ENCODE peak calls at places on chromosomes 13 and 19, in five cellular contexts. G, O, Z, I and N are unnamed samples.

GRCh38 chr13:98014766-98015165 is 61.3 kb downstream of the IPO5 start:
- DNase-seq in G (no peak), O (no peak), Z (no peak), I (no peak), N (no peak)

GRCh38 chr13:112994084-112994780 is 25.2 kb downstream of the MCF2L start:
- DNase-seq in G (no peak), O (peak; percentile 75), Z (no peak), I (no peak), N (no peak)

GRCh38 chr13:50576156-50576555 is 267.3 kb downstream of the DLEU7 start:
- DNase-seq in G (no peak), O (no peak), Z (no peak), I (no peak), N (no peak)

GRCh38 chr19:38417544-38418506 is 8.2 kb downstream of the RASGRP4 start:
- DNase-seq in G (peak; percentile 66), O (no peak), Z (peak; percentile 80), I (no peak), N (peak; percentile 59)

GRCh38 chr19:38049105-38049649 is 142.2 kb downstream of the SIPA1L3 start:
- DNase-seq in G (no peak), O (no peak), Z (no peak), I (no peak), N (peak; percentile 47)

GRCh38 chr19:52248256-52248655 is 21.1 kb upstream of the ZNF766 start:
- DNase-seq in G (peak; percentile 16), O (no peak), Z (no peak), I (peak; percentile 40), N (no peak)

GRCh38 chr13:68047889-68048288 is 817.8 kb upstream of the PCDH9 start:
- DNase-seq in G (no peak), O (no peak), Z (no peak), I (no peak), N (no peak)

GRCh38 chr13:98273067-98273823 is 96.2 kb upstream of the RNF113B start:
- DNase-seq in G (no peak), O (no peak), Z (no peak), I (peak; percentile 92), N (no peak)

GRCh38 chr13:40087021-40088002 is 431.9 kb downstream of the COG6 start:
- DNase-seq in G (no peak), O (peak; percentile 29), Z (no peak), I (peak; percentile 56), N (no peak)

GRCh38 chr19:44613295-44614168 is at the start of gene IGSF23:
- DNase-seq in G (no peak), O (no peak), Z (no peak), I (peak; percentile 86), N (no peak)

GRCh38 chr13:113759525-113760137 is 605 bp downstream of the TMEM255B start:
- DNase-seq in G (no peak), O (no peak), Z (peak; percentile 68), I (no peak), N (no peak)

GRCh38 chr19:13410946-13411345 is 95.3 kb downstream of the CACNA1A start:
- DNase-seq in G (no peak), O (no peak), Z (no peak), I (no peak), N (no peak)

GRCh38 chr13:44865722-44866484 is 123.4 kb downstream of the NUFIP1 start:
- DNase-seq in G (no peak), O (no peak), Z (no peak), I (no peak), N (no peak)

GRCh38 chr19:51439021-51439465 is 19.2 kb downstream of the SIGLEC8 start:
- DNase-seq in G (no peak), O (no peak), Z (no peak), I (peak; percentile 14), N (no peak)

GRCh38 chr13:39823063-39823713 is 167.7 kb downstream of the COG6 start:
- DNase-seq in G (no peak), O (no peak), Z (no peak), I (no peak), N (no peak)

GRCh38 chr19:2424686-2425621 is 2.4 kb downstream of the TIMM13 start:
- DNase-seq in G (no peak), O (no peak), Z (peak; percentile 73), I (no peak), N (no peak)

GRCh38 chr13:79723462-79724116 is 242.6 kb downstream of the NDFIP2 start:
- DNase-seq in G (no peak), O (no peak), Z (peak; percentile 62), I (peak; percentile 30), N (no peak)

GRCh38 chr19:3818479-3818878 is 32.3 kb upstream of the MATK start:
- DNase-seq in G (no peak), O (no peak), Z (no peak), I (no peak), N (no peak)

GRCh38 chr19:42563352-42564210 is 31.1 kb downstream of the CEACAM8 start:
- DNase-seq in G (peak; percentile 43), O (no peak), Z (no peak), I (peak; percentile 39), N (no peak)

GRCh38 chr19:35587326-35587725 is 1.4 kb downstream of the PMIS2 start:
- DNase-seq in G (no peak), O (no peak), Z (no peak), I (no peak), N (no peak)

GRCh38 chr13:100659578-100659977 is 15.0 kb downstream of the TMTC4 start:
- DNase-seq in G (no peak), O (no peak), Z (no peak), I (no peak), N (no peak)

GRCh38 chr19:3284759-3285646 is 60.5 kb downstream of the CELF5 start:
- DNase-seq in G (peak; percentile 96), O (peak; percentile 96), Z (no peak), I (peak; percentile 87), N (no peak)

GRCh38 chr19:35495107-35496064 is 5.1 kb upstream of the KRTDAP start:
- DNase-seq in G (peak; percentile 35), O (peak; percentile 27), Z (peak; percentile 83), I (peak; percentile 54), N (peak; percentile 91)

GRCh38 chr13:109569938-109570711 is 216.3 kb downstream of the IRS2 start:
- DNase-seq in G (no peak), O (no peak), Z (no peak), I (no peak), N (peak; percentile 10)

GRCh38 chr13:102073251-102073650 is 328.6 kb downstream of the FGF14 start:
- DNase-seq in G (no peak), O (no peak), Z (no peak), I (no peak), N (no peak)

GRCh38 chr19:33280351-33280921 is 21.9 kb downstream of the CEBPA start:
- DNase-seq in G (no peak), O (no peak), Z (no peak), I (no peak), N (peak; percentile 74)

GRCh38 chr13:73070451-73070850 is 11.6 kb downstream of the KLF5 start:
- DNase-seq in G (no peak), O (no peak), Z (no peak), I (no peak), N (no peak)

GRCh38 chr13:75749407-75749806 is 113.3 kb downstream of the LMO7 start:
- DNase-seq in G (no peak), O (no peak), Z (no peak), I (no peak), N (no peak)

GRCh38 chr13:21326155-21327030 is 132.7 kb downstream of the ZDHHC20 start:
- DNase-seq in G (no peak), O (no peak), Z (peak; percentile 72), I (no peak), N (no peak)

GRCh38 chr13:76723551-76724232 is 162.5 kb downstream of the KCTD12 start:
- DNase-seq in G (no peak), O (no peak), Z (no peak), I (no peak), N (no peak)

GRCh38 chr19:15293751-15294505 is 38.4 kb downstream of the BRD4 start:
- DNase-seq in G (no peak), O (no peak), Z (no peak), I (no peak), N (no peak)

GRCh38 chr13:51841732-51842131 is 3.2 kb downstream of the TMEM272 start:
- DNase-seq in G (no peak), O (no peak), Z (no peak), I (no peak), N (no peak)

GRCh38 chr19:35549879-35550523 is 4.6 kb downstream of the TMEM147 start:
- DNase-seq in G (no peak), O (no peak), Z (no peak), I (no peak), N (no peak)

GRCh38 chr19:4396949-4397783 is 3.2 kb downstream of the SH3GL1 start:
- DNase-seq in G (no peak), O (no peak), Z (no peak), I (no peak), N (no peak)

GRCh38 chr19:43524922-43525835 is 1.8 kb downstream of the ETHE1 start:
- DNase-seq in G (peak; percentile 57), O (peak; percentile 78), Z (peak; percentile 75), I (peak; percentile 87), N (no peak)

GRCh38 chr19:21082011-21082975 is at the start of gene ZNF714:
- DNase-seq in G (peak; percentile 95), O (peak; percentile 92), Z (peak; percentile 90), I (peak; percentile 97), N (peak; percentile 39)
- TF ChIP-seq POLR2A in G (peak; percentile 71), O (no peak), Z (peak; percentile 43), I (peak; percentile 98), N (peak; percentile 79)

GRCh38 chr13:105979586-105979985 is 555.9 kb downstream of the EFNB2 start:
- DNase-seq in G (no peak), O (no peak), Z (no peak), I (no peak), N (no peak)
- TF ChIP-seq POLR2AphosphoS5 in G (no peak), O (no peak), Z (no peak), I (no peak), N (no peak)

DNA sequence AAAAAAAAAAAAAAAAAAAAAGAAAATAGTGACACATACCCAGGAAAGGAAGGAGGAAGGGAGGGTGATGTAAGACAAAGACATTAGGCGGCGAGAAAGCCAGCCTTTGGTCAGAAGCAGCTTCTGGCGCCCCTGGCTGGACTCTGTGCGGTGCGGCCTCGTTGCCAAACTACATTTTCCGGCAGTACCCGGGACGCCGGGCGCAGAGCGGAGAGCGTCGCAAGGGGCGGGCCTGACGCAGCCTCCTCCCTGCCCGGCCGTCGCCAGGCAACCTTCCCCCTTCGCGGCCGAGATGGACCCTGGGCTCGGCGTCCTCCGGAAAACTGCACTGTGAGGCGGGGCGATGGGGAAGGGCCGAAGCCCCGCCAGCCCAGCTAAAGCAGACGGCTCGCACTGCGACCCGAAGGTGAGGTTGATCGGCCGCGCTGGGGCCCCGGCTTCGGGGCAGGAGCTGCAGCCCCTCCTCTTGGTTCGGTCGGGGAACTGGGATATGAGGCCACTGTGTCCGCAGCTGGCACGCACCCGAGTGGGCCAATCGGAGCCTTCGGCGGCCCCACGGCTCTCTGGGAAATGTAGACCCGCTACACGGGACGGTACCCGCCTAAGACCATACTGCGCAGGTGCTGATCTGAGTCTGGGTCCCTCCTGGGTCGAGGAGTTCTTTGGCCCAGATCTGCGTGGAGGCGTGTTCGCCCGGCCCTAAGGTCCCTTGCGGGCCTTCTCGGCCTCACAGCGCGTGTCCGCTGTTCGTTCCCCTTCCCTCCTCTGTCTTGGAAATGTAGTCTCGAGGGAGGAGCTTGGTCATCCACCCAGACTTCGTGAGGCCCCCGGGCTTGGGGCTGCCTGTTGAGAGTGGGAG is 2.3 kb upstream of the MZF1 start:
- DNase-seq in G (peak; percentile 79), O (peak; percentile 84), Z (peak; percentile 97), I (peak; percentile 83), N (peak; percentile 72)
- TF ChIP-seq POLR2A in G (peak; percentile 87), O (no peak), Z (peak; percentile 43), I (peak; percentile 75), N (peak; percentile 70)

GRCh38 chr19:47110521-47111080 is 3.0 kb downstream of the ZC3H4 start:
- DNase-seq in G (no peak), O (no peak), Z (no peak), I (no peak), N (no peak)
- TF ChIP-seq POLR2AphosphoS5 in G (no peak), O (no peak), Z (peak; percentile 13), I (no peak), N (peak; percentile 85)